ENCODE peak calls at places on chromosomes 11 and 22, in four cellular contexts. Q is cardiac muscle cell, A is PC-3, Z is endothelial cell of umbilical vein. P is an unnamed sample.
A peak's percentile ranks its signal among the peaks of the same experiment; 100 is the strongest.

GRCh38 chr11:102322560-102322959 is 5.3 kb downstream of the BIRC3 start:
- DNase-seq in Q (no peak), A (no peak), Z (no peak), P (no peak)

GRCh38 chr11:36350137-36350513 is 54.0 kb downstream of the PRR5L start:
- DNase-seq in Q (no peak), A (no peak), Z (no peak), P (no peak)

GRCh38 chr22:17921871-17922821 is 102.2 kb downstream of the MICAL3 start:
- DNase-seq in Q (no peak), A (no peak), Z (no peak), P (no peak)

GRCh38 chr11:125457814-125458343 is 38.2 kb downstream of the FEZ1 start:
- DNase-seq in Q (peak; percentile 89), A (no peak), Z (peak; percentile 13), P (no peak)

GRCh38 chr11:36018967-36019596 is 75.2 kb downstream of the LDLRAD3 start:
- DNase-seq in Q (no peak), A (no peak), Z (no peak), P (no peak)

GRCh38 chr11:118915941-118916841 is 9.5 kb downstream of the BCL9L start:
- DNase-seq in Q (no peak), A (no peak), Z (no peak), P (no peak)

GRCh38 chr11:71489311-71490043 is 36.5 kb downstream of the NADSYN1 start:
- DNase-seq in Q (peak; percentile 47), A (peak; percentile 15), Z (peak; percentile 73), P (no peak)

GRCh38 chr11:88421530-88421929 is 84.0 kb upstream of the CTSC start:
- DNase-seq in Q (peak; percentile 66), A (peak; percentile 73), Z (no peak), P (no peak)

GRCh38 chr11:33383075-33383919 is 126.1 kb downstream of the HIPK3 start:
- DNase-seq in Q (no peak), A (no peak), Z (no peak), P (no peak)

DNA sequence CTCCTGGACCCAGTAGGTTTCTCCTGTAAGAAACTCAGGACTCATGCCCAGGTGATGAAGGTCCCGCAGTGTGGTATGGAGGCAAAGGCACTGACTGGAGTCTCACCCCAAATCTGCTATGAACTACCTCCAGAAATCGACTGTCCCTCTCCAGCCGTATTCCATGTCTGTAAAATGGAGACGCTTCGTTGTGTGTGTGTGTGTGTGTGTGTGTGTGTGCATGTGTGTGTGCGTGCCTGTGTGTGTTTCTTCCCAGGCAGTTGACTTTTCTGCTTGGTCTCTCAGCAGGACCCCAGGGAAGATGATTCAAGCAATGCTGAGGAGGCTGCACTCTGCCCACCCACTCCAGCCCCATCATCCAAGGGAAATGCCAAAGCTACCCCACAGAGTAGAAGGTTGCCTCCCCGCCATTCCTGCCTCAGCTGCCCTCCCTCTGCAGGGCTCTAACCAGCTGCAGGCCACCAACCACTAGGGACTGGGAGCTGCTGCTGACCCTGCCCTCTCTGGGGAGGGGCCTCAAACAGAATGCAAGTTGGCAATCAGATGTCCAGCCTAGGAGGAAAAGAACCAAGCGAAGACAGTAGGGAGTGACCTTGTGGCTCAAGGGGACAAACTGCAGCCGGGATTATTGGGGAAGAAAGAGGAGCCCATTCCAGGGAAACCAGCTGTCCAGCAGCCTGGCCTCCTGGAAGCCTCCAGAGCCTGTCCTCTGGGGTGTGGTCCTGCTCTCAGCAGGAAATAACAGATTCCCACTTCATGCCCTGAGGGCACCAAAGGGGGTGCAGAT is 56.2 kb downstream of the SLC22A12 start:
- DNase-seq in Q (no peak), A (no peak), Z (no peak), P (no peak)
- H3K27me3 ChIP-seq in Q (peaks cover 46% of the 10 kb centered on the region), A (peaks cover 30% of the 10 kb centered on the region), Z (peaks cover 33% of the 10 kb centered on the region), P (peaks cover 60% of the 10 kb centered on the region)

GRCh38 chr22:48942698-48943566 is 884.7 kb downstream of the BRD1 start:
- DNase-seq in Q (no peak), A (no peak), Z (no peak), P (peak; percentile 23)
- H3K27me3 ChIP-seq in Q (no peaks in the 10 kb centered on the region), A (no peaks in the 10 kb centered on the region), Z (no peaks in the 10 kb centered on the region), P (no peaks in the 10 kb centered on the region)

DNA sequence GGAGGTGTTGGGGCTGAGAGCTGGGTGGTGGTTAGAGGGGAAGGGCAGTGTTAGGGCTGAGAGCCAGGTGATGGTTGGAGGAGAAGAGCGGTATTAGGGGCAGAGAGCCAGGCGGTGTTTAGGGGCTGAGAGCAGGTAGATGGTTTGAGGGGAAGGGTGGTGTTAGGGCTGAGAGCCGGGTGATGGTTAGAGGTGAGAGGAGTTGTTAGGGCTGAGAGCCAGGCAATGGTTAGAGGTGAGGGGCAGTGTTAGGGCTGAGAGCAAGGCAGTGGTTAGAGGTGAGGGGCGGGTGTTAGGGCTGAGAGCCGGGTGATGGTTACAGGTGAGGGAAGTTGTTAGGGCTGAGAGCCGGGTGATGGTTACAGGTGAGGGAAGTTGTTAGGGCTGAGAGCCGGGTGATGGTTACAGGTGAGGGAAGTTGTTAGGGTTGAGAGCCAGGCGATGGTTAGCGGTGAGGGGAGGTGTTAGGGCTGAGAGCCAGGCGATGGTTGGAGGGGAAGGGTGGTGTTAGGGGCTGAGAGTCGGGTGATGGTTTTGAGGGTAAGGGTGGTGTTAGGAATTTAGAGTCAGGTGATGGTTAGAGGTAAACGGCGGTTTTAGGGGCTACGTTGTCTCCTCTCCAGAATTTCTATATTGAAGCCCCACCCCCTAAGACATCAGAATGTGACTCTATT is 230.0 kb upstream of the TBCEL start:
- DNase-seq in Q (no peak), A (no peak), Z (no peak), P (no peak)
- H3K27me3 ChIP-seq in Q (peaks cover 13% of the 10 kb centered on the region), A (peaks cover 88% of the 10 kb centered on the region), Z (peaks cover 15% of the 10 kb centered on the region), P (no peaks in the 10 kb centered on the region)

GRCh38 chr22:44700456-44700855 is 1.5 kb upstream of the PRR5 start:
- DNase-seq in Q (no peak), A (no peak), Z (no peak), P (no peak)

GRCh38 chr22:44703269-44703870 is 1.4 kb downstream of the PRR5 start:
- DNase-seq in Q (no peak), A (no peak), Z (no peak), P (no peak)

GRCh38 chr22:44702479-44703219 is 645 bp downstream of the PRR5 start:
- DNase-seq in Q (peak; percentile 45), A (peak; percentile 15), Z (no peak), P (peak; percentile 64)

GRCh38 chr22:44701187-44701586 is 817 bp upstream of the PRR5 start:
- DNase-seq in Q (no peak), A (no peak), Z (no peak), P (no peak)

DNA sequence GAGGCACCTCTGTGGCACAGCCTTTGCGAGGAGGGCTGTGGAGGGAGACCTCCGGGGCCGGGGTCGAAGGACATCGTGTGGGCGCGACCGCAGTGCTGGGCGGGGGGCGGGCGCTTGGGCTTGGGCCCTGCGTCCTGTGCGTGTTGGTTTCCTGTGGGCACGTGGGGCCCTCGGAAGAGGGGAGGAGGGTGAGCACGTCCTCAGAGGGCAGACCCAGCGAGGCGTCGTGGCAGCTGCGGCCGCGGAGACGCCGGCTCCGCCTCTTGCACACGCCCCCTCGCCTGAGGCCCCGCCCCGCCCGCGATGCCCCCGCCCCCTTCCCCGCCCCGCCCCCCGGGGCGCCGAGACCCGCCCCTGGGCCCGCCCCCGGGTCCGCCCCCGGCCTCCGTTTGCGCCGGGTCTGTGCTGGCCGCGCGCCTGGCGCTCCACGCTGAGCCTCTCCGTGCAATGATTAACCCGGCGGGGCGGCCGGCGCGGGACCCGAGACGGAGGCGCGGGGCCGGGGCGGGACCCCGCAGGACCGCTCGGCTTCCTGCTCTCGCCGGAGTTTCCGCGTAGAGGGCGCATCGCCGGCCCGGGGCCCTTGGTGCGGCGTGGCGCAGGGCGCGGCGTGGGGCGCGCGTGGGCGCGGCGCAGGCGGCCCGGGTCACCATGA is at the start of gene PRR5:
- DNase-seq in Q (peak; percentile 95), A (peak; percentile 40), Z (peak; percentile 63), P (peak; percentile 80)
- H3K27me3 ChIP-seq in Q (no peaks in the 10 kb centered on the region), A (no peaks in the 10 kb centered on the region), Z (peaks cover 6% of the 10 kb centered on the region), P (peaks cover 4% of the 10 kb centered on the region)

GRCh38 chr11:1544536-1544935 is 27.5 kb downstream of the DUSP8 start:
- DNase-seq in Q (no peak), A (no peak), Z (no peak), P (no peak)
- H3K27me3 ChIP-seq in Q (peaks cover 78% of the 10 kb centered on the region), A (peaks cover 6% of the 10 kb centered on the region), Z (peaks cover 13% of the 10 kb centered on the region), P (peaks cover 18% of the 10 kb centered on the region)

GRCh38 chr22:32571764-32572163 is 97.2 kb downstream of the FBXO7 start:
- DNase-seq in Q (no peak), A (no peak), Z (no peak), P (no peak)

GRCh38 chr22:32573991-32574390 is 99.4 kb downstream of the FBXO7 start:
- DNase-seq in Q (no peak), A (no peak), Z (no peak), P (no peak)

GRCh38 chr22:32574957-32575893 is 100.6 kb downstream of the FBXO7 start:
- DNase-seq in Q (no peak), A (no peak), Z (no peak), P (peak; percentile 79)

GRCh38 chr22:32574397-32574796 is 99.8 kb downstream of the FBXO7 start:
- DNase-seq in Q (no peak), A (no peak), Z (no peak), P (no peak)

GRCh38 chr22:32572741-32573140 is 98.1 kb downstream of the FBXO7 start:
- DNase-seq in Q (no peak), A (no peak), Z (no peak), P (no peak)
- H3K27me3 ChIP-seq in Q (no peaks in the 10 kb centered on the region), A (peaks cover 3% of the 10 kb centered on the region), Z (no peaks in the 10 kb centered on the region), P (no peaks in the 10 kb centered on the region)

GRCh38 chr22:20232237-20232598 is 35.9 kb downstream of the RTN4R start:
- DNase-seq in Q (no peak), A (no peak), Z (no peak), P (no peak)
- H3K27me3 ChIP-seq in Q (no peaks in the 10 kb centered on the region), A (peaks cover 11% of the 10 kb centered on the region), Z (no peaks in the 10 kb centered on the region), P (peaks cover 32% of the 10 kb centered on the region)

GRCh38 chr11:8800498-8801110 is 110.4 kb upstream of the AKIP1 start:
- DNase-seq in Q (peak; percentile 57), A (no peak), Z (no peak), P (no peak)
- H3K27me3 ChIP-seq in Q (no peaks in the 10 kb centered on the region), A (no peaks in the 10 kb centered on the region), Z (no peaks in the 10 kb centered on the region), P (no peaks in the 10 kb centered on the region)

DNA sequence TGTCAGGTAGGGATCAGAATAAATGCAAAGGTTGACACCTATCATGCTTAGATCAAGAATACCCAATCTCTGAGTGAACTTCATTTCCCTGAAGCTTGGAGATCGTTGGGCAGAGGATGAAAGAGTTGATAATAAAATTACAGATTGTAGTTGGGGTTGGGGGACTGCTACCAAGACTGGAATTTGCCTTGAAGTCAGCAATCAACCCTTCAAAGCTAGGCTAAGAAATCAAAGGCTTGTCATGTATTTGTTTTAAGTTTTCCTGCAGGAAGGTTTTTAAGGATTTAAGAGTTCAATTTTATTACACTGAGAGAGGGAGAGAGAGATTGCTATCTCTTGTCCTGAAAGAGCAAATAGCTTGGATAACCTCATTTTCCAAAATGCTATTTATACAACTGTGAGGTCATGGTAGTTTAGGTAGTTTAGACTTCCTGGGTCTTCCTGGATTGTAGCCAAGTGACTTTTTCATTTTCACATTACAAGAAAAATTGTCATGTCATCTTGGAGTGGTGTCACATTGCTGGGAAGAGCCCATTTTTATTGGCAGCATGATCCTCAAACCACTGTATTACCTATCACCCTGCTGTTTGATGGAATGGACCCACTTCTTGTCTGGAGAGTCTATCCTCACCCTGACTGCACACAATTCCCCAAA is 10.1 kb upstream of the PRSS23 start:
- DNase-seq in Q (no peak), A (peak; percentile 49), Z (no peak), P (no peak)
- H3K27me3 ChIP-seq in Q (no peaks in the 10 kb centered on the region), A (no peaks in the 10 kb centered on the region), Z (no peaks in the 10 kb centered on the region), P (no peaks in the 10 kb centered on the region)

GRCh38 chr11:69637956-69638871 is 2.7 kb upstream of the CCND1 start:
- DNase-seq in Q (peak; percentile 73), A (peak; percentile 74), Z (peak; percentile 72), P (peak; percentile 98)
- H3K27me3 ChIP-seq in Q (peaks cover 55% of the 10 kb centered on the region), A (no peaks in the 10 kb centered on the region), Z (no peaks in the 10 kb centered on the region), P (no peaks in the 10 kb centered on the region)